ENCODE peak calls at places on chromosomes 11 and 22, in seven cellular contexts. J, Y, B, P, M, T and U are unnamed samples.

GRCh38 chr11:27904358-27905055 is 203.4 kb downstream of the KIF18A start:
- DNase-seq in J (no peak), Y (no peak), B (peak), P (no peak), M (no peak), T (peak), U (no peak)

GRCh38 chr11:90178751-90179150 is 44.1 kb downstream of the CHORDC1 start:
- DNase-seq in J (no peak), Y (no peak), B (peak), P (no peak), M (no peak), T (no peak), U (no peak)

GRCh38 chr22:28810839-28811491 is 10.6 kb upstream of the XBP1 start:
- DNase-seq in J (no peak), Y (no peak), B (no peak), P (no peak), M (no peak), T (no peak), U (no peak)

GRCh38 chr11:29449280-29450074 is 567.4 kb downstream of the KCNA4 start:
- DNase-seq in J (no peak), Y (no peak), B (no peak), P (no peak), M (no peak), T (no peak), U (no peak)

GRCh38 chr22:32534252-32535215 is 59.9 kb downstream of the FBXO7 start:
- DNase-seq in J (no peak), Y (no peak), B (no peak), P (no peak), M (no peak), T (no peak), U (no peak)

GRCh38 chr11:76830639-76831312 is 29.9 kb upstream of the ACER3 start:
- DNase-seq in J (no peak), Y (no peak), B (peak), P (no peak), M (no peak), T (no peak), U (no peak)

GRCh38 chr11:61542024-61542461 is 33.5 kb downstream of the LRRC10B start:
- DNase-seq in J (peak), Y (no peak), B (no peak), P (no peak), M (no peak), T (no peak), U (no peak)

GRCh38 chr22:30444632-30445437 is 19.3 kb downstream of the MTFP1 start:
- DNase-seq in J (peak), Y (peak), B (peak), P (peak), M (no peak), T (peak), U (peak)

GRCh38 chr11:70567680-70568503 is 169.6 kb downstream of the CTTN start:
- DNase-seq in J (no peak), Y (no peak), B (peak), P (no peak), M (peak), T (no peak), U (no peak)

GRCh38 chr11:62267576-62267975 is 2.4 kb upstream of the SCGB2A2 start:
- DNase-seq in J (no peak), Y (no peak), B (peak), P (no peak), M (no peak), T (no peak), U (no peak)

GRCh38 chr11:126327280-126328000 is 23.6 kb downstream of the DCPS start:
- DNase-seq in J (no peak), Y (peak), B (no peak), P (no peak), M (no peak), T (no peak), U (no peak)

GRCh38 chr11:126348806-126349582 is 6.5 kb upstream of the ST3GAL4 start:
- DNase-seq in J (no peak), Y (no peak), B (peak), P (no peak), M (no peak), T (no peak), U (no peak)

GRCh38 chr11:10926801-10927200 is 68.9 kb upstream of the ZBED5 start:
- DNase-seq in J (no peak), Y (peak), B (peak), P (no peak), M (no peak), T (peak), U (no peak)

GRCh38 chr11:115208808-115209259 is 295.4 kb downstream of the CADM1 start:
- DNase-seq in J (no peak), Y (no peak), B (peak), P (no peak), M (no peak), T (no peak), U (no peak)

GRCh38 chr11:27699242-27699925 is 871 bp downstream of the BDNF start:
- DNase-seq in J (no peak), Y (no peak), B (peak), P (no peak), M (peak), T (no peak), U (no peak)

GRCh38 chr11:31806944-31807790 is 4.0 kb downstream of the PAX6 start:
- DNase-seq in J (peak), Y (no peak), B (no peak), P (no peak), M (no peak), T (no peak), U (peak)

GRCh38 chr11:17171916-17172315 is 35.9 kb downstream of the PIK3C2A start:
- DNase-seq in J (no peak), Y (no peak), B (no peak), P (no peak), M (no peak), T (no peak), U (no peak)

GRCh38 chr22:43475549-43476076 is 63.8 kb downstream of the MPPED1 start:
- DNase-seq in J (no peak), Y (no peak), B (no peak), P (no peak), M (no peak), T (no peak), U (no peak)

GRCh38 chr11:46294365-46295309 is 17.2 kb downstream of the CREB3L1 start:
- DNase-seq in J (no peak), Y (no peak), B (no peak), P (no peak), M (no peak), T (peak), U (no peak)

GRCh38 chr22:36409911-36410756 is 22.4 kb upstream of the MYH9 start:
- DNase-seq in J (peak), Y (peak), B (peak), P (peak), M (peak), T (no peak), U (peak)

GRCh38 chr22:25688627-25689026 is 53.4 kb upstream of the MYO18B start:
- DNase-seq in J (no peak), Y (no peak), B (no peak), P (no peak), M (no peak), T (no peak), U (no peak)

GRCh38 chr11:73234403-73235181 is 16.5 kb downstream of the P2RY2 start:
- DNase-seq in J (no peak), Y (no peak), B (no peak), P (no peak), M (peak), T (no peak), U (no peak)

GRCh38 chr22:20573176-20573829 is 65.9 kb downstream of the MED15 start:
- DNase-seq in J (no peak), Y (no peak), B (no peak), P (no peak), M (no peak), T (no peak), U (no peak)

GRCh38 chr11:123166095-123166559 is 28.9 kb downstream of the CLMP start:
- DNase-seq in J (no peak), Y (no peak), B (peak), P (no peak), M (peak), T (no peak), U (no peak)

GRCh38 chr11:117928818-117929567 is at the start of gene TMPRSS13:
- DNase-seq in J (no peak), Y (no peak), B (peak), P (no peak), M (peak), T (no peak), U (no peak)

GRCh38 chr22:44137415-44137814 is 43.3 kb upstream of the PARVG start:
- DNase-seq in J (no peak), Y (no peak), B (no peak), P (no peak), M (no peak), T (no peak), U (no peak)

GRCh38 chr11:62421996-62422395 is 3.2 kb downstream of the SCGB1A1 start:
- DNase-seq in J (no peak), Y (no peak), B (no peak), P (no peak), M (no peak), T (no peak), U (no peak)